ENCODE peak calls at places on chromosomes 13 and 19, in eight cellular contexts. O is colonic mucosa, H is posterior vena cava, D is foreskin fibroblast, S is MV-4-11, P is HTR-8/SVneo, L is pancreas, R is neural crest cell. Y is an unnamed sample.

GRCh38 chr19:1445932-1446712 is 3.8 kb upstream of the APC2 start:
- DNase-seq in L (no peak), O (no peak), R (peak), H (no peak), D (peak), S (no peak), P (peak), Y (no peak)

GRCh38 chr19:43372462-43372861 is 19.0 kb downstream of the CD177 start:
- DNase-seq in L (no peak), P (no peak), D (no peak), O (no peak), R (no peak), S (peak), H (no peak), Y (no peak)

GRCh38 chr19:42794751-42795150 is 29.3 kb upstream of the PSG8 start:
- DNase-seq in R (no peak), D (peak), P (no peak), L (no peak), H (no peak), O (no peak), S (no peak), Y (no peak)

GRCh38 chr19:18144361-18144760 is 8.6 kb upstream of the PIK3R2 start:
- DNase-seq in R (no peak), D (no peak), H (no peak), S (no peak), L (no peak), P (no peak), O (no peak), Y (no peak)

GRCh38 chr13:33554919-33555791 is 262.8 kb upstream of the RFC3 start:
- DNase-seq in R (no peak), D (peak), O (no peak), P (no peak), L (no peak), S (no peak), H (no peak), Y (no peak)

GRCh38 chr13:105798541-105798940 is 736.9 kb downstream of the EFNB2 start:
- DNase-seq in D (no peak), O (no peak), L (no peak), S (no peak), H (no peak), R (no peak), P (no peak), Y (no peak)

GRCh38 chr13:51956717-51957116 is 54.5 kb downstream of the ATP7B start:
- DNase-seq in O (no peak), L (no peak), D (no peak), S (no peak), H (no peak), R (no peak), P (no peak), Y (no peak)

GRCh38 chr19:3692141-3693029 is 7.9 kb downstream of the PIP5K1C start:
- DNase-seq in P (no peak), S (no peak), H (no peak), L (no peak), D (no peak), O (no peak), R (peak), Y (no peak)

GRCh38 chr19:32581704-32582164 is 744 bp downstream of the PDCD5 start:
- DNase-seq in H (no peak), D (peak), R (peak), S (peak), P (peak), L (no peak), O (peak), Y (no peak)

GRCh38 chr13:111874981-111875380 is 192.0 kb upstream of the SOX1 start:
- DNase-seq in P (no peak), H (no peak), D (no peak), L (no peak), S (no peak), R (no peak), O (no peak), Y (no peak)